ENCODE peak calls at places on chromosome 1, in eight cellular contexts. One of them, this sample, is unnamed. For H3K9me3 and H3K4me1, the result is how much of the 10 kb centered on the place peaks cover.

GRCh38 chr1:101002551-101002950 is 23.0 kb downstream of the DPH5 start:
- DNase-seq in pancreas: no peak
- DNase-seq in tibial nerve: no peak
- DNase-seq in hepatocyte: no peak
- DNase-seq in transverse colon: no peak
- DNase-seq in tibial artery: no peak
- DNase-seq in thoracic aorta: no peak
- DNase-seq in right cardiac atrium: no peak
- DNase-seq in this sample: no peak

GRCh38 chr1:173134800-173135199 is 72.3 kb downstream of the TNFSF4 start:
- DNase-seq in tibial artery: no peak
- DNase-seq in transverse colon: no peak
- DNase-seq in right cardiac atrium: no peak
- DNase-seq in tibial nerve: no peak
- DNase-seq in hepatocyte: peak
- DNase-seq in pancreas: no peak
- DNase-seq in thoracic aorta: no peak
- DNase-seq in this sample: no peak

GRCh38 chr1:154956557-154956956 is 658 bp upstream of the PBXIP1 start:
- DNase-seq in thoracic aorta: no peak
- DNase-seq in tibial nerve: no peak
- DNase-seq in right cardiac atrium: no peak
- DNase-seq in tibial artery: no peak
- DNase-seq in pancreas: no peak
- DNase-seq in hepatocyte: no peak
- DNase-seq in transverse colon: no peak
- DNase-seq in this sample: no peak

GRCh38 chr1:24003331-24003972 is 23.3 kb upstream of the SRSF10 start:
- DNase-seq in pancreas: no peak
- DNase-seq in tibial nerve: no peak
- DNase-seq in transverse colon: no peak
- DNase-seq in thoracic aorta: no peak
- DNase-seq in hepatocyte: peak
- DNase-seq in right cardiac atrium: no peak
- DNase-seq in tibial artery: no peak
- DNase-seq in this sample: peak

GRCh38 chr1:230807029-230807428 is 59.8 kb downstream of the CAPN9 start:
- DNase-seq in hepatocyte: no peak
- DNase-seq in tibial artery: peak
- DNase-seq in pancreas: peak
- DNase-seq in thoracic aorta: peak
- DNase-seq in right cardiac atrium: peak
- DNase-seq in tibial nerve: peak
- DNase-seq in transverse colon: no peak
- DNase-seq in this sample: no peak

GRCh38 chr1:26702680-26703038 is 6.8 kb downstream of the ARID1A start:
- DNase-seq in thoracic aorta: no peak
- DNase-seq in pancreas: no peak
- DNase-seq in tibial nerve: no peak
- DNase-seq in tibial artery: no peak
- DNase-seq in transverse colon: no peak
- DNase-seq in right cardiac atrium: no peak
- DNase-seq in hepatocyte: no peak
- DNase-seq in this sample: no peak

GRCh38 chr1:40404670-40405462 is 31.3 kb downstream of the SMAP2 start:
- DNase-seq in pancreas: no peak
- DNase-seq in hepatocyte: peak
- DNase-seq in thoracic aorta: no peak
- DNase-seq in right cardiac atrium: no peak
- DNase-seq in tibial nerve: no peak
- DNase-seq in transverse colon: no peak
- DNase-seq in tibial artery: no peak
- DNase-seq in this sample: peak

GRCh38 chr1:206655471-206655882 is 20.1 kb downstream of the DYRK3 start:
- DNase-seq in hepatocyte: no peak
- DNase-seq in tibial artery: no peak
- DNase-seq in pancreas: peak
- DNase-seq in thoracic aorta: no peak
- DNase-seq in tibial nerve: no peak
- DNase-seq in right cardiac atrium: no peak
- DNase-seq in transverse colon: no peak
- DNase-seq in this sample: no peak

GRCh38 chr1:54227836-54228435 is 28.0 kb downstream of the MRPL37 start:
- DNase-seq in right cardiac atrium: no peak
- DNase-seq in tibial nerve: no peak
- DNase-seq in hepatocyte: no peak
- DNase-seq in thoracic aorta: no peak
- DNase-seq in pancreas: no peak
- DNase-seq in tibial artery: no peak
- DNase-seq in transverse colon: no peak
- DNase-seq in this sample: no peak

GRCh38 chr1:54497338-54497737 is 50.7 kb upstream of the ACOT11 start:
- DNase-seq in transverse colon: no peak
- DNase-seq in right cardiac atrium: no peak
- DNase-seq in tibial artery: no peak
- DNase-seq in tibial nerve: no peak
- DNase-seq in pancreas: no peak
- DNase-seq in hepatocyte: no peak
- DNase-seq in thoracic aorta: no peak
- DNase-seq in this sample: no peak

GRCh38 chr1:177355575-177355974 is 184.8 kb downstream of the BRINP2 start:
- DNase-seq in tibial nerve: no peak
- DNase-seq in tibial artery: no peak
- DNase-seq in transverse colon: peak
- DNase-seq in pancreas: peak
- DNase-seq in right cardiac atrium: no peak
- DNase-seq in thoracic aorta: no peak
- DNase-seq in hepatocyte: peak
- DNase-seq in this sample: no peak

GRCh38 chr1:69413129-69413528 is 154.6 kb upstream of the LRRC7 start:
- DNase-seq in right cardiac atrium: no peak
- DNase-seq in pancreas: no peak
- DNase-seq in hepatocyte: no peak
- DNase-seq in tibial nerve: no peak
- DNase-seq in tibial artery: no peak
- DNase-seq in thoracic aorta: no peak
- DNase-seq in transverse colon: no peak
- DNase-seq in this sample: no peak

GRCh38 chr1:208208132-208208487 is 36.1 kb downstream of the PLXNA2 start:
- DNase-seq in pancreas: no peak
- DNase-seq in thoracic aorta: no peak
- DNase-seq in tibial artery: no peak
- DNase-seq in right cardiac atrium: no peak
- DNase-seq in tibial nerve: no peak
- DNase-seq in transverse colon: no peak
- DNase-seq in hepatocyte: no peak
- DNase-seq in this sample: no peak

GRCh38 chr1:97174039-97174704 is 452.6 kb downstream of the PTBP2 start:
- DNase-seq in tibial artery: no peak
- DNase-seq in tibial nerve: no peak
- DNase-seq in transverse colon: no peak
- DNase-seq in thoracic aorta: no peak
- DNase-seq in right cardiac atrium: no peak
- DNase-seq in pancreas: no peak
- DNase-seq in hepatocyte: no peak
- DNase-seq in this sample: no peak

GRCh38 chr1:81115422-81115821 is 685.3 kb upstream of the ADGRL2 start:
- DNase-seq in right cardiac atrium: no peak
- DNase-seq in thoracic aorta: no peak
- DNase-seq in tibial artery: no peak
- DNase-seq in transverse colon: no peak
- DNase-seq in hepatocyte: no peak
- DNase-seq in tibial nerve: no peak
- DNase-seq in pancreas: no peak
- DNase-seq in this sample: no peak

GRCh38 chr1:32863516-32864245 is 7.0 kb downstream of the FNDC5 start:
- DNase-seq in pancreas: no peak
- DNase-seq in tibial nerve: no peak
- DNase-seq in right cardiac atrium: no peak
- DNase-seq in tibial artery: no peak
- DNase-seq in thoracic aorta: no peak
- DNase-seq in hepatocyte: no peak
- DNase-seq in transverse colon: no peak
- DNase-seq in this sample: no peak

GRCh38 chr1:229363723-229364122 is 20.9 kb upstream of the CCSAP start:
- DNase-seq in hepatocyte: no peak
- DNase-seq in tibial nerve: no peak
- DNase-seq in pancreas: no peak
- DNase-seq in thoracic aorta: no peak
- DNase-seq in transverse colon: no peak
- DNase-seq in right cardiac atrium: no peak
- DNase-seq in tibial artery: no peak
- DNase-seq in this sample: no peak

GRCh38 chr1:114715952-114716303 is 643 bp downstream of the NRAS start:
- DNase-seq in right cardiac atrium: no peak
- DNase-seq in hepatocyte: peak
- DNase-seq in transverse colon: no peak
- DNase-seq in pancreas: no peak
- DNase-seq in tibial nerve: no peak
- DNase-seq in thoracic aorta: no peak
- DNase-seq in tibial artery: no peak
- DNase-seq in this sample: no peak

GRCh38 chr1:160637821-160638539 is 8.9 kb downstream of the SLAMF1 start:
- DNase-seq in pancreas: no peak
- DNase-seq in right cardiac atrium: no peak
- DNase-seq in hepatocyte: no peak
- DNase-seq in tibial nerve: no peak
- DNase-seq in tibial artery: no peak
- DNase-seq in transverse colon: no peak
- DNase-seq in thoracic aorta: no peak
- DNase-seq in this sample: no peak

GRCh38 chr1:29478046-29478791 is 241.9 kb downstream of the PTPRU start:
- DNase-seq in right cardiac atrium: no peak
- DNase-seq in transverse colon: no peak
- DNase-seq in thoracic aorta: no peak
- DNase-seq in hepatocyte: no peak
- DNase-seq in tibial nerve: no peak
- DNase-seq in pancreas: no peak
- DNase-seq in tibial artery: no peak
- DNase-seq in this sample: no peak

GRCh38 chr1:167221126-167221803 is 579 bp downstream of the POU2F1 start:
- DNase-seq in transverse colon: no peak
- DNase-seq in tibial artery: peak
- DNase-seq in pancreas: no peak
- DNase-seq in thoracic aorta: no peak
- DNase-seq in tibial nerve: no peak
- DNase-seq in hepatocyte: peak
- DNase-seq in right cardiac atrium: peak
- DNase-seq in this sample: no peak

GRCh38 chr1:226276077-226276682 is 32.8 kb downstream of the LIN9 start:
- DNase-seq in pancreas: no peak
- DNase-seq in thoracic aorta: no peak
- DNase-seq in right cardiac atrium: no peak
- DNase-seq in tibial nerve: no peak
- DNase-seq in tibial artery: no peak
- DNase-seq in hepatocyte: no peak
- DNase-seq in transverse colon: no peak
- DNase-seq in this sample: no peak

GRCh38 chr1:54614024-54614423 is 9.3 kb downstream of the FAM151A start:
- DNase-seq in tibial artery: no peak
- DNase-seq in transverse colon: peak
- DNase-seq in thoracic aorta: no peak
- DNase-seq in tibial nerve: no peak
- DNase-seq in hepatocyte: no peak
- DNase-seq in pancreas: no peak
- DNase-seq in right cardiac atrium: no peak
- DNase-seq in this sample: peak

GRCh38 chr1:50973255-50973654 is 3.2 kb downstream of the CDKN2C start:
- DNase-seq in transverse colon: no peak
- DNase-seq in tibial artery: no peak
- DNase-seq in pancreas: no peak
- DNase-seq in thoracic aorta: no peak
- DNase-seq in tibial nerve: no peak
- DNase-seq in hepatocyte: no peak
- DNase-seq in right cardiac atrium: no peak
- DNase-seq in this sample: no peak

GRCh38 chr1:17209446-17209845 is 4.5 kb downstream of the PADI1 start:
- DNase-seq in tibial nerve: no peak
- DNase-seq in right cardiac atrium: no peak
- DNase-seq in tibial artery: no peak
- DNase-seq in thoracic aorta: no peak
- DNase-seq in pancreas: no peak
- DNase-seq in transverse colon: no peak
- DNase-seq in hepatocyte: no peak
- DNase-seq in this sample: no peak

GRCh38 chr1:4784761-4785160 is 130.4 kb downstream of the AJAP1 start:
- DNase-seq in transverse colon: no peak
- DNase-seq in thoracic aorta: no peak
- DNase-seq in tibial nerve: no peak
- DNase-seq in pancreas: no peak
- DNase-seq in hepatocyte: no peak
- DNase-seq in right cardiac atrium: no peak
- DNase-seq in tibial artery: no peak
- DNase-seq in this sample: no peak
- H3K9me3 ChIP-seq in transverse colon: under half
- H3K9me3 ChIP-seq in thoracic aorta: under half
- H3K9me3 ChIP-seq in tibial nerve: under half
- H3K9me3 ChIP-seq in pancreas: under half
- H3K9me3 ChIP-seq in hepatocyte: under half
- H3K9me3 ChIP-seq in right cardiac atrium: under half
- H3K9me3 ChIP-seq in tibial artery: under half
- H3K9me3 ChIP-seq in this sample: under half

GRCh38 chr1:68375919-68376318 is 73.8 kb downstream of the RPE65 start:
- DNase-seq in tibial artery: no peak
- DNase-seq in thoracic aorta: no peak
- DNase-seq in pancreas: no peak
- DNase-seq in tibial nerve: no peak
- DNase-seq in hepatocyte: no peak
- DNase-seq in right cardiac atrium: no peak
- DNase-seq in transverse colon: no peak
- DNase-seq in this sample: no peak
- H3K4me1 ChIP-seq in tibial artery: under half
- H3K4me1 ChIP-seq in thoracic aorta: under half
- H3K4me1 ChIP-seq in pancreas: under half
- H3K4me1 ChIP-seq in tibial nerve: under half
- H3K4me1 ChIP-seq in hepatocyte: under half
- H3K4me1 ChIP-seq in right cardiac atrium: under half
- H3K4me1 ChIP-seq in transverse colon: under half
- H3K4me1 ChIP-seq in this sample: under half

DNA sequence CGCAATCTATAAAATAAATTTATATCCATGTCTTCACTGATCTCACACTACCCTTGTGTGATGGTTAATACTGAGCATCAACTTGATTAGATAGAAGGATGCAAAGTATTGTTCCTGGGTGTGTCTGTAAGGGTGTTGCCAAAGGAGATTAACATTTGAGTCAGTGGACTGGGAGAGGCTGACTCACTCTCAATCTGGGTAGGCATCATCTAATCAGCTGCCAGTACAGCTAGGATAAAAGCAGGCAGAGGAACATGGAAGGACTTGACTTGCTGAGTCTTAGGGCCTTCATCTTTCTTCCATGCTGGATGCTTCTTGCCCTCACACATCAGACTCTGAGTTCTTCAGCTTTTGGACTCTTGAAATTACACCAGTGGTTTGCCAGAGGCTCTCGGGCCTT is 615.4 kb downstream of the AGBL4 start:
- DNase-seq in thoracic aorta: no peak
- DNase-seq in pancreas: no peak
- DNase-seq in tibial nerve: no peak
- DNase-seq in transverse colon: no peak
- DNase-seq in hepatocyte: no peak
- DNase-seq in tibial artery: no peak
- DNase-seq in right cardiac atrium: no peak
- DNase-seq in this sample: no peak
- H3K9me3 ChIP-seq in thoracic aorta: under half
- H3K9me3 ChIP-seq in pancreas: under half
- H3K9me3 ChIP-seq in tibial nerve: under half
- H3K9me3 ChIP-seq in transverse colon: under half
- H3K9me3 ChIP-seq in hepatocyte: under half
- H3K9me3 ChIP-seq in tibial artery: under half
- H3K9me3 ChIP-seq in right cardiac atrium: under half
- H3K9me3 ChIP-seq in this sample: under half

GRCh38 chr1:9655836-9656235 is 4.3 kb downstream of the PIK3CD start:
- DNase-seq in tibial nerve: no peak
- DNase-seq in thoracic aorta: no peak
- DNase-seq in transverse colon: no peak
- DNase-seq in pancreas: no peak
- DNase-seq in right cardiac atrium: no peak
- DNase-seq in hepatocyte: no peak
- DNase-seq in tibial artery: no peak
- DNase-seq in this sample: no peak
- H3K4me1 ChIP-seq in tibial nerve: under half
- H3K4me1 ChIP-seq in thoracic aorta: under half
- H3K4me1 ChIP-seq in transverse colon: under half
- H3K4me1 ChIP-seq in pancreas: under half
- H3K4me1 ChIP-seq in right cardiac atrium: under half
- H3K4me1 ChIP-seq in hepatocyte: under half
- H3K4me1 ChIP-seq in tibial artery: under half
- H3K4me1 ChIP-seq in this sample: under half